ENCODE peak calls at places on chromosomes 2 and 18, in five cellular contexts. S, Y, N, M and H are unnamed samples.
A peak's percentile ranks its signal among the peaks of the same experiment; 100 is the strongest.

GRCh38 chr2:239149501-239149900 is 251.3 kb downstream of the HDAC4 start:
- DNase-seq in S (peak; percentile 21), Y (no peak), N (no peak), M (no peak), H (no peak)

GRCh38 chr2:60029248-60029883 is 524.1 kb downstream of the BCL11A start:
- DNase-seq in S (no peak), Y (no peak), N (peak; percentile 63), M (no peak), H (no peak)

GRCh38 chr2:120985174-120985996 is 249.7 kb downstream of the GLI2 start:
- DNase-seq in S (no peak), Y (no peak), N (no peak), M (no peak), H (no peak)

GRCh38 chr2:650343-651310 is 26.6 kb downstream of the TMEM18 start:
- DNase-seq in S (no peak), Y (no peak), N (no peak), M (no peak), H (no peak)

GRCh38 chr2:23681356-23682140 is 245.4 kb downstream of the ATAD2B start:
- DNase-seq in S (no peak), Y (no peak), N (no peak), M (no peak), H (no peak)

GRCh38 chr2:110946892-110947291 is 173.8 kb upstream of the BCL2L11 start:
- DNase-seq in S (no peak), Y (no peak), N (no peak), M (no peak), H (no peak)

GRCh38 chr18:34760444-34760843 is 50.3 kb downstream of the DTNA start:
- DNase-seq in S (no peak), Y (no peak), N (no peak), M (no peak), H (no peak)

GRCh38 chr2:45315881-45316280 is 295.2 kb downstream of the SRBD1 start:
- DNase-seq in S (no peak), Y (no peak), N (no peak), M (peak; percentile 38), H (no peak)

GRCh38 chr2:144374163-144374661 is 145.7 kb downstream of the ZEB2 start:
- DNase-seq in S (no peak), Y (no peak), N (peak; percentile 40), M (peak; percentile 33), H (no peak)

GRCh38 chr18:3912705-3913104 is 462.7 kb downstream of the TGIF1 start:
- DNase-seq in S (no peak), Y (no peak), N (no peak), M (no peak), H (no peak)

GRCh38 chr2:167787021-167787420 is 460.4 kb downstream of the STK39 start:
- DNase-seq in S (no peak), Y (no peak), N (no peak), M (no peak), H (no peak)

GRCh38 chr2:201807452-201807980 is 1.2 kb downstream of the CDK15 start:
- DNase-seq in S (no peak), Y (no peak), N (no peak), M (peak; percentile 65), H (no peak)

GRCh38 chr2:230068658-230069080 is at the start of gene SLC16A14:
- DNase-seq in S (peak; percentile 53), Y (peak; percentile 36), N (peak; percentile 52), M (peak; percentile 61), H (no peak)

DNA sequence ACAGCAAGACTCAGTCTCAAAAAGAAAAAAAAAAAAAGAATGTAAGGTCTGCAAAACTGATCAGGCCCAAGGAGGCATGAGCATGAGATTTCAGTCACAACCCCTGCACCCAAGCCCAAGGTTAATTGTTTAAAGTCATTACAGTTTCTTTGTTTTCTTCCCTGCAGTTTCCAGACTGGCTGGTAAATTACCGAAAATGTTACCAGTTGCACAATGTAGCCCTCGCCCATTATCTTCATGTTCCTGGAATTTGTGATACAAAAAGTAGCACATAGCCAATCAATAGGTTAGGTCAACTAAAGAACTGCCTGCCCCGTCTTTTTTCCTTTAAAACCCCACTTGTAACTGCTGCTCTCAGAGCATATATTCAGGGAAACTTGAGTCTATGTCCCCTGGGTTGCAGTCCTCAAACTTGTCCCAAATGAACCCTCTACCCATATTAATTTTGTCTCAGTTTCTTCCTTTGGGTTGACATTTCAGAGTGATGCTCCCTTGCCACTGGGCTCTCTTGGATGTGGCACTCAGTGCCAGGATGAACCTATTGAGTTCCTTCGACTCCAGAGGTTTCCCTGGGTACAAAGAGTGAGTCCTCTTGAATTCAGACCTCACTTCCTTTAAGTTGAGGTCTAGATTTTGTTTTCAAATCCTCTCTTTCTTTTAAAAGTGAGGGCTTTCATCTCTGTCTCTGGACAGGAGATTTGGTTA is 216.2 kb upstream of the HS6ST1 start:
- DNase-seq in S (no peak), Y (no peak), N (no peak), M (no peak), H (no peak)
- H2BK12ac ChIP-seq in S (no peak overlapping the region), Y (no peak overlapping the region), N (no peak overlapping the region), M (no peak overlapping the region), H (no peak overlapping the region)

GRCh38 chr2:46383113-46383395 is 85.8 kb downstream of the EPAS1 start:
- DNase-seq in S (no peak), Y (no peak), N (no peak), M (no peak), H (no peak)

GRCh38 chr2:46381263-46381849 is 84.1 kb downstream of the EPAS1 start:
- DNase-seq in S (peak; percentile 19), Y (no peak), N (no peak), M (peak; percentile 32), H (no peak)

GRCh38 chr2:46382331-46383112 is 85.3 kb downstream of the EPAS1 start:
- DNase-seq in S (peak; percentile 11), Y (no peak), N (no peak), M (no peak), H (no peak)

GRCh38 chr2:46380038-46380940 is 83.1 kb downstream of the EPAS1 start:
- DNase-seq in S (peak; percentile 15), Y (no peak), N (no peak), M (no peak), H (no peak)

GRCh38 chr2:46381871-46382270 is 84.7 kb downstream of the EPAS1 start:
- DNase-seq in S (peak; percentile 8), Y (no peak), N (no peak), M (no peak), H (no peak)
- H2BK12ac ChIP-seq in S (no peak overlapping the region), Y (no peak overlapping the region), N (no peak overlapping the region), M (no peak overlapping the region), H (no peak overlapping the region)

DNA sequence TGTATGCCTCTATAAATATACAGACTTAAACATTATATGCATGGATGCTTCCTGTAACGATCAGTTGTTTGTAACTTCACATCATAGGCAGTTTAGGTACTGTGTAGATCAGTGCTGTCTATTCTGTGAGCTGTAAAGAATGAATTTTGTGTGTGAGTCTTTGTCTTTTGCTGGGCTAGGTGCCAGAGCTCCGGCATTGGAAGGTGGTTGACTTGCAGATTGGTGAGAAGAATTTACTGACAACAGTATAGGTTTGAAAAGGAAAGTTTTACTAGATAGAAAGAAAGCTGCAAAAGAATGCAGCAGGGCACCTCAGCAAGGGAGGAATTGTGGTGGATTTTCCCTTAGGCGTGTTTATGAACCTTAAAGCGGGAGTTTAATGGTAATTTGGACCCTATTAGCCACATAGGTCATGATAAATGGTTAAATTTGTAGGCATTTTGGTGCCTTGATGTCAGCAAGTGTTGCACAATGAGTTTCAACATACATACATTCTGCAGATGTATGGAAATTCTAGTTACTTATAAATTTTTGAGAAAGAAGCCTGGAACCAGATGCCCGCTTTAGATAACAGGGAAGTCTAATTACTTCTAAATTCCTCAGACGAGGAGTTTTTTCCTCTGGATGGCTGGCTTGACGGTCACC is 6.7 kb upstream of the QPCT start:
- DNase-seq in S (no peak), Y (no peak), N (peak; percentile 98), M (no peak), H (no peak)
- H2BK12ac ChIP-seq in S (no peak overlapping the region), Y (no peak overlapping the region), N (no peak overlapping the region), M (no peak overlapping the region), H (no peak overlapping the region)

GRCh38 chr2:159725713-159726112 is 13.4 kb downstream of the MARCHF7 start:
- DNase-seq in S (no peak), Y (no peak), N (no peak), M (no peak), H (no peak)

GRCh38 chr2:159716857-159717256 is 4.6 kb downstream of the MARCHF7 start:
- DNase-seq in S (no peak), Y (no peak), N (peak; percentile 36), M (no peak), H (no peak)

GRCh38 chr2:159720676-159721075 is 8.4 kb downstream of the MARCHF7 start:
- DNase-seq in S (no peak), Y (no peak), N (no peak), M (no peak), H (no peak)

GRCh38 chr2:159722580-159722979 is 10.3 kb downstream of the MARCHF7 start:
- DNase-seq in S (no peak), Y (no peak), N (no peak), M (no peak), H (no peak)
- H2BK12ac ChIP-seq in S (no peak overlapping the region), Y (no peak overlapping the region), N (no peak overlapping the region), M (no peak overlapping the region), H (no peak overlapping the region)